ENCODE peak calls at places on chromosomes 3 and 15, in seven cellular contexts. B is cardiac fibroblast; H is activated CD8-positive, alpha-beta memory T cell treated with anti-CD3 and anti-CD28 coated beads for 24 hours; K is HEK293T; C is activated T-cell treated with anti-CD3 and anti-CD28 coated beads for 1 hour; N is psoas muscle; A is mesenchymal stem cell. M is an unnamed sample.

GRCh38 chr3:188244395-188244861 is 90.5 kb downstream of the LPP start:
- DNase-seq in C (no peak), N (no peak), B (no peak), K (no peak), H (no peak), A (peak; percentile 77), M (no peak)

GRCh38 chr3:128496602-128497304 is 3.8 kb upstream of the GATA2 start:
- DNase-seq in A (peak; percentile 49), N (no peak), B (peak; percentile 52), H (peak; percentile 63), K (no peak), C (no peak), M (no peak)

GRCh38 chr15:52052076-52052935 is 33.3 kb downstream of the MAPK6 start:
- DNase-seq in H (no peak), A (no peak), B (peak; percentile 46), N (no peak), C (no peak), K (no peak), M (no peak)

GRCh38 chr3:149534671-149535394 is 60.3 kb downstream of the TM4SF4 start:
- DNase-seq in C (no peak), K (no peak), H (no peak), N (no peak), A (peak; percentile 82), B (peak; percentile 53), M (no peak)

GRCh38 chr3:186340211-186340610 is 21.8 kb downstream of the DGKG start:
- DNase-seq in B (no peak), N (no peak), K (no peak), H (no peak), C (no peak), A (no peak), M (no peak)

GRCh38 chr3:139555249-139555648 is 15.7 kb upstream of the RBP1 start:
- DNase-seq in C (no peak), K (no peak), H (no peak), A (no peak), B (peak; percentile 48), N (no peak), M (no peak)

GRCh38 chr15:67839358-67839928 is 402 bp downstream of the RNU6-1 start:
- DNase-seq in K (peak; percentile 57), A (peak; percentile 65), C (no peak), N (no peak), B (peak; percentile 43), H (peak; percentile 71), M (no peak)

GRCh38 chr3:45737222-45737621 is 48.0 kb downstream of the SACM1L start:
- DNase-seq in A (no peak), B (no peak), H (no peak), K (no peak), C (no peak), N (no peak), M (no peak)

GRCh38 chr3:18625085-18625484 is 199.9 kb upstream of the SATB1 start:
- DNase-seq in B (no peak), H (no peak), C (no peak), K (no peak), N (no peak), A (no peak), M (no peak)